ENCODE peak calls at places on chromosomes 13 and 19, in nine cellular contexts. N is cardiac fibroblast, G is tibial artery, L is fibroblast of the aortic adventitia, C is esophagus muscularis mucosa, E is fibroblast of lung, Q is choroid plexus epithelial cell, U is colonic mucosa, X is Caco-2. I is an unnamed sample.
A peak's percentile ranks its signal among the peaks of the same experiment; 100 is the strongest.

GRCh38 chr13:20714563-20715339 is 11.3 kb downstream of the IL17D start:
- DNase-seq in C (no peak), L (peak; percentile 98), N (peak; percentile 96), X (no peak), U (no peak), G (peak; percentile 86), Q (peak; percentile 87), E (peak; percentile 82), I (peak; percentile 79)

GRCh38 chr19:35011091-35011689 is 11.1 kb downstream of the GRAMD1A start:
- DNase-seq in G (no peak), L (no peak), E (no peak), N (no peak), U (no peak), Q (no peak), X (no peak), C (no peak), I (no peak)

GRCh38 chr13:51589793-51590192 is 5.5 kb downstream of the WDFY2 start:
- DNase-seq in Q (no peak), G (no peak), U (no peak), N (no peak), L (no peak), E (no peak), C (no peak), X (no peak), I (no peak)

GRCh38 chr13:75365724-75366173 is 116.2 kb downstream of the TBC1D4 start:
- DNase-seq in E (peak; percentile 96), G (no peak), L (peak; percentile 63), X (no peak), Q (peak; percentile 72), U (no peak), C (no peak), N (peak; percentile 46), I (peak; percentile 74)

GRCh38 chr19:31905980-31906948 is 439.1 kb upstream of the ZNF507 start:
- DNase-seq in N (peak; percentile 5), E (no peak), U (no peak), G (no peak), Q (no peak), C (peak; percentile 45), L (no peak), X (no peak), I (no peak)

GRCh38 chr19:46618670-46619231 is 6.1 kb downstream of the PTGIR start:
- DNase-seq in U (no peak), L (peak; percentile 68), N (peak; percentile 72), E (no peak), G (no peak), C (no peak), Q (peak; percentile 60), X (no peak), I (peak; percentile 86)

GRCh38 chr19:45464274-45464673 is 3.5 kb upstream of the FOSB start:
- DNase-seq in L (no peak), C (no peak), E (no peak), Q (no peak), U (no peak), G (no peak), N (no peak), X (no peak), I (no peak)

GRCh38 chr13:60797112-60797511 is 400.1 kb downstream of the TDRD3 start:
- DNase-seq in E (no peak), L (no peak), C (no peak), G (no peak), U (no peak), N (no peak), X (no peak), Q (no peak), I (no peak)

GRCh38 chr13:24328145-24328544 is 18.8 kb downstream of the C1QTNF9 start:
- DNase-seq in U (no peak), Q (no peak), N (no peak), L (no peak), C (peak; percentile 60), G (no peak), E (no peak), X (no peak), I (no peak)

GRCh38 chr19:19445911-19446361 is 40.5 kb downstream of the GATAD2A start:
- DNase-seq in N (no peak), Q (no peak), G (no peak), X (no peak), E (peak; percentile 53), L (no peak), C (no peak), U (no peak), I (no peak)

GRCh38 chr13:60617863-60618733 is 221.1 kb downstream of the TDRD3 start:
- DNase-seq in N (peak; percentile 56), G (no peak), E (peak; percentile 41), X (no peak), L (peak; percentile 76), C (no peak), Q (peak; percentile 75), U (no peak), I (peak; percentile 58)

GRCh38 chr19:6464070-6464873 is at the start of gene CRB3:
- DNase-seq in C (no peak), U (peak; percentile 99), Q (no peak), E (no peak), L (no peak), X (peak; percentile 96), N (no peak), G (no peak), I (no peak)

GRCh38 chr19:48558018-48558684 is 6.2 kb downstream of the SULT2B1 start:
- DNase-seq in L (peak; percentile 62), C (no peak), E (peak; percentile 66), G (no peak), U (peak; percentile 95), N (peak; percentile 45), X (peak; percentile 99), Q (peak; percentile 45), I (peak; percentile 31)

GRCh38 chr13:79373916-79374315 is 32.1 kb downstream of the RBM26 start:
- DNase-seq in L (no peak), N (no peak), U (no peak), E (no peak), X (no peak), C (no peak), Q (no peak), G (no peak), I (no peak)

GRCh38 chr19:12783226-12783848 is 7.9 kb upstream of the JUNB start:
- DNase-seq in G (no peak), Q (no peak), E (no peak), U (no peak), L (no peak), X (no peak), N (no peak), C (no peak), I (no peak)

GRCh38 chr13:50406831-50407230 is 391.6 kb downstream of the KCNRG start:
- DNase-seq in N (no peak), C (no peak), G (no peak), L (no peak), E (no peak), X (no peak), Q (no peak), U (no peak), I (no peak)

GRCh38 chr13:99855516-99855915 is 116.1 kb downstream of the ZIC5 start:
- DNase-seq in G (no peak), E (no peak), X (no peak), U (no peak), Q (no peak), C (no peak), L (no peak), N (no peak), I (no peak)

DNA sequence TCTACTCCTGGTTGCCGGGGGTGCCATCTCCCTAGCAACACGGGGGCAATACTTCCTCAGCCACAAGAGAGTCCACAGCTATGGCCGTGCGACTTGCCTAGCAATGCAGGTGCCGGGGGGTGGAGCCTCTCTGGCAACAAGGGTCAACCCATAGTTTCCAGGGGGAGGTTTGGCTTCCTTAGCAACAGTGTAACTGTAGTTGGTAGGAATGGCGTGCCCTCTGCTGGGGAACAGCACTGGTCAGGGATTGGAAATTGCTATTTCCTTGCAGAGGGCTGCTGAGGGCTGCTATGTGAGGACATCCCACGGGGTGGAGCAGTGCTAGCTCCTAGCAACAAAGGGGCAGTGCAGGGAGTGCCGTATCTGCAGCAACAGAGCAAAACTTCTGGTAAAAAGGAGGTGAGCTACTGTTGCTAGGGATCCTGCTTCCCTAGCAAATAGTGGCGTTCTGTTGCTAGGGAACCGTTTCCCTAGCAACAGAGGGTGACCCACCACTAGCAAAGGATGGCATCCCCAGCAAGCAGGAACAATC is 7.0 kb upstream of the TMC4 start:
- DNase-seq in C (no peak), E (peak; percentile 64), L (peak; percentile 35), N (peak; percentile 86), G (no peak), Q (peak; percentile 88), X (no peak), U (peak; percentile 75), I (peak; percentile 72)
- TF ChIP-seq CTCF in C (no peak), E (peak; percentile 53), L (peak; percentile 21), N (peak; percentile 44), G (no peak), Q (peak; percentile 73), X (no peak), U (peak; percentile 41), I (peak; percentile 48)

GRCh38 chr13:94054159-94054558 is 425.3 kb downstream of the DCT start:
- DNase-seq in Q (no peak), E (no peak), G (no peak), U (no peak), L (no peak), X (no peak), N (no peak), C (no peak), I (no peak)
- H3K4me3 ChIP-seq in Q (no peak overlapping the region), E (no peak overlapping the region), G (no peak overlapping the region), U (no peak overlapping the region), L (no peak overlapping the region), X (no peak overlapping the region), N (no peak overlapping the region), C (no peak overlapping the region), I (no peak overlapping the region)

DNA sequence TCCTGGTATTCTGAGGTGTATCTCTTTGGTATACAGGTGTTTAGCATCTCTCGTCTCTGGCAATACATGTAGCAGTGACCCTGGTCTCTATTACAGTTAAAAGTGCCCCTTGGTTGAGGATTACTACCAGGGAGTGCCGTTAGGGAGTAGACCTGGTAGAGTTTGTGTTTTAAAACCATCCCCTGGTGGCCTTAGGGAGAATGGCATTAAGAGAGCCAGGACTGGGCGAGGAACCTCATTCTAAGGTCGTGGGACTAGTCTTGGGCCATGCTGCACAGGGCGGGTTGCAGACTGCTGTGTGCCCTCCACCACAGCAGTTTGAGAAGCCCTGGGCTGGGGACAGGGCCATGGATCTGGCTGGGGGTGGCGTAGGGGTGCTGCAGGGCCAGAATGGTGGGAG is 35.0 kb downstream of the B3GLCT start:
- DNase-seq in E (no peak), Q (peak; percentile 41), C (no peak), L (no peak), N (peak; percentile 29), X (no peak), G (no peak), U (no peak), I (peak; percentile 29)
- TF ChIP-seq CTCF in E (peak; percentile 35), Q (peak; percentile 62), C (no peak), L (peak; percentile 39), N (peak; percentile 53), X (no peak), G (no peak), U (no peak), I (peak; percentile 48)

DNA sequence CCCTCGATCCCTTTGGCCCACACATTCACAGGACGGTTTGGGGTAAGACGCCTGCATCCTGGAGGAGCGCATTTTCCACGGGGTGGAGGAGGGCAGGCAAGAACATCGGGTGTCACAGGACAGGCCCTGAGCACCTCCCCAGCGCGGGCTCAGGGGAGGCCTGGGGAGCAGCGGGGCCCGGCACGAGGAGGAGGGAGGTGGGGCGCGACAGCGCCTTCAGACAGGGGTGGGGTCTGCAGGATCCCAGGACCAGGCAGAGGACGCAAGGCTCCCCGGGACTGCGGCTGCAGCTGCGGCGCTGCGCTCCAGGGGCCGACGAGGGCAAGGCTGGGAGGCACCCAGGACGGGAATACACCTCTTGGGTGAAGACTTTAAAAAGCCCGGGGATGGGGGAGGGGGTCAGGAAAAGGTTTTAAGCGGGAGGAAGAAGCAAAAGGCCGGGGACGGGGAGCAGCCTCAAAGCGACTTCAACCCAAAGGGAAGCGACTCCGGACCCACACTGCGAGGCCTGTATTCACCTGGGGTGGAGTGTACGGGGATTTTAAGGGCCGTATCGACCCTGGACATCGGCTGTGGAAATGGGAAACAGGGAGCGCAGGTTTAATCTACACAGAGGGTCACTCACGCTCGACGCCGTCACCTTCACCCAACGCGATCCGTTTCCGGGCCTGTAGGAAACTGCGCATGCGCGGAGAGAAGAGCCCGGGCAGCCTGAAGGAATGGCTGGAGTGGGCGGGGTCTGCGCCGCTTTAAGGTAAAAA is at the start of gene ZNF415:
- DNase-seq in N (peak; percentile 65), E (peak; percentile 69), G (peak; percentile 89), X (peak; percentile 93), U (peak; percentile 84), L (peak; percentile 47), C (no peak), Q (peak; percentile 80), I (peak; percentile 57)
- H3K4me3 ChIP-seq in N (peak within 1 kb of the TSS; percentile 46), E (peak within 1 kb of the TSS; percentile 63), G (peak within 1 kb of the TSS; percentile 61), X (peak within 1 kb of the TSS; percentile 64), U (peak within 1 kb of the TSS; percentile 43), L (peak within 1 kb of the TSS; percentile 53), C (peak within 1 kb of the TSS; percentile 64), Q (peak within 1 kb of the TSS; percentile 78), I (peak within 1 kb of the TSS; percentile 47)